ENCODE peak calls at places on chromosomes 7 and 10, in five cellular contexts. One of them, this sample, is unnamed.

GRCh38 chr7:13903997-13904396 is 85.5 kb downstream of the ETV1 start:
- DNase-seq in stimulated activated CD8-positive, alpha-beta memory T cell treated with anti-CD3 and anti-CD28 coated beads, Interleukin-4, amount 100 ng/mL, for 48 hours: no peak
- DNase-seq in kidney: no peak
- DNase-seq in T-helper 1 cell: no peak
- DNase-seq in NCI-H2227 treated with DMSO at 0.1 percent for 48 hours: no peak
- DNase-seq in this sample: no peak

GRCh38 chr10:94131885-94132284 is 138.2 kb downstream of the PLCE1 start:
- DNase-seq in stimulated activated CD8-positive, alpha-beta memory T cell treated with anti-CD3 and anti-CD28 coated beads, Interleukin-4, amount 100 ng/mL, for 48 hours: no peak
- DNase-seq in kidney: no peak
- DNase-seq in T-helper 1 cell: no peak
- DNase-seq in NCI-H2227 treated with DMSO at 0.1 percent for 48 hours: no peak
- DNase-seq in this sample: no peak

GRCh38 chr7:73342645-73343044 is 14.7 kb downstream of the FKBP6 start:
- DNase-seq in stimulated activated CD8-positive, alpha-beta memory T cell treated with anti-CD3 and anti-CD28 coated beads, Interleukin-4, amount 100 ng/mL, for 48 hours: no peak
- DNase-seq in kidney: no peak
- DNase-seq in T-helper 1 cell: no peak
- DNase-seq in NCI-H2227 treated with DMSO at 0.1 percent for 48 hours: no peak
- DNase-seq in this sample: no peak

GRCh38 chr7:116781584-116781983 is 80.8 kb upstream of the CAPZA2 start:
- DNase-seq in stimulated activated CD8-positive, alpha-beta memory T cell treated with anti-CD3 and anti-CD28 coated beads, Interleukin-4, amount 100 ng/mL, for 48 hours: no peak
- DNase-seq in kidney: no peak
- DNase-seq in T-helper 1 cell: no peak
- DNase-seq in NCI-H2227 treated with DMSO at 0.1 percent for 48 hours: no peak
- DNase-seq in this sample: no peak

GRCh38 chr10:114245128-114245791 is 6.2 kb downstream of the VWA2 start:
- DNase-seq in stimulated activated CD8-positive, alpha-beta memory T cell treated with anti-CD3 and anti-CD28 coated beads, Interleukin-4, amount 100 ng/mL, for 48 hours: no peak
- DNase-seq in kidney: no peak
- DNase-seq in T-helper 1 cell: no peak
- DNase-seq in NCI-H2227 treated with DMSO at 0.1 percent for 48 hours: no peak
- DNase-seq in this sample: no peak

GRCh38 chr7:45088821-45089313 is at the start of gene NACAD:
- DNase-seq in stimulated activated CD8-positive, alpha-beta memory T cell treated with anti-CD3 and anti-CD28 coated beads, Interleukin-4, amount 100 ng/mL, for 48 hours: no peak
- DNase-seq in kidney: no peak
- DNase-seq in T-helper 1 cell: no peak
- DNase-seq in NCI-H2227 treated with DMSO at 0.1 percent for 48 hours: no peak
- DNase-seq in this sample: no peak

GRCh38 chr7:151272410-151272809 is 23.9 kb upstream of the SMARCD3 start:
- DNase-seq in stimulated activated CD8-positive, alpha-beta memory T cell treated with anti-CD3 and anti-CD28 coated beads, Interleukin-4, amount 100 ng/mL, for 48 hours: no peak
- DNase-seq in kidney: no peak
- DNase-seq in T-helper 1 cell: no peak
- DNase-seq in NCI-H2227 treated with DMSO at 0.1 percent for 48 hours: no peak
- DNase-seq in this sample: no peak

GRCh38 chr10:11305825-11306601 is 288.3 kb downstream of the CELF2 start:
- DNase-seq in stimulated activated CD8-positive, alpha-beta memory T cell treated with anti-CD3 and anti-CD28 coated beads, Interleukin-4, amount 100 ng/mL, for 48 hours: no peak
- DNase-seq in kidney: no peak
- DNase-seq in T-helper 1 cell: no peak
- DNase-seq in NCI-H2227 treated with DMSO at 0.1 percent for 48 hours: no peak
- DNase-seq in this sample: no peak

GRCh38 chr10:60008816-60009215 is 102.5 kb upstream of the CCDC6 start:
- DNase-seq in stimulated activated CD8-positive, alpha-beta memory T cell treated with anti-CD3 and anti-CD28 coated beads, Interleukin-4, amount 100 ng/mL, for 48 hours: no peak
- DNase-seq in kidney: no peak
- DNase-seq in T-helper 1 cell: no peak
- DNase-seq in NCI-H2227 treated with DMSO at 0.1 percent for 48 hours: no peak
- DNase-seq in this sample: no peak

GRCh38 chr7:69108041-69108440 is 490.2 kb upstream of the AUTS2 start:
- DNase-seq in stimulated activated CD8-positive, alpha-beta memory T cell treated with anti-CD3 and anti-CD28 coated beads, Interleukin-4, amount 100 ng/mL, for 48 hours: no peak
- DNase-seq in kidney: no peak
- DNase-seq in T-helper 1 cell: no peak
- DNase-seq in NCI-H2227 treated with DMSO at 0.1 percent for 48 hours: no peak
- DNase-seq in this sample: no peak

GRCh38 chr7:157676001-157676400 is 339.2 kb downstream of the DNAJB6 start:
- DNase-seq in stimulated activated CD8-positive, alpha-beta memory T cell treated with anti-CD3 and anti-CD28 coated beads, Interleukin-4, amount 100 ng/mL, for 48 hours: peak
- DNase-seq in kidney: peak
- DNase-seq in T-helper 1 cell: no peak
- DNase-seq in NCI-H2227 treated with DMSO at 0.1 percent for 48 hours: no peak
- DNase-seq in this sample: no peak

GRCh38 chr10:110512461-110513187 is 14.9 kb downstream of the DUSP5 start:
- DNase-seq in stimulated activated CD8-positive, alpha-beta memory T cell treated with anti-CD3 and anti-CD28 coated beads, Interleukin-4, amount 100 ng/mL, for 48 hours: peak
- DNase-seq in kidney: no peak
- DNase-seq in T-helper 1 cell: no peak
- DNase-seq in NCI-H2227 treated with DMSO at 0.1 percent for 48 hours: no peak
- DNase-seq in this sample: no peak

GRCh38 chr7:471866-472639 is 47.6 kb downstream of the PDGFA start:
- DNase-seq in stimulated activated CD8-positive, alpha-beta memory T cell treated with anti-CD3 and anti-CD28 coated beads, Interleukin-4, amount 100 ng/mL, for 48 hours: no peak
- DNase-seq in kidney: peak
- DNase-seq in T-helper 1 cell: peak
- DNase-seq in NCI-H2227 treated with DMSO at 0.1 percent for 48 hours: no peak
- DNase-seq in this sample: no peak

GRCh38 chr10:8137726-8138125 is 83.2 kb downstream of the GATA3 start:
- DNase-seq in stimulated activated CD8-positive, alpha-beta memory T cell treated with anti-CD3 and anti-CD28 coated beads, Interleukin-4, amount 100 ng/mL, for 48 hours: peak
- DNase-seq in kidney: no peak
- DNase-seq in T-helper 1 cell: no peak
- DNase-seq in NCI-H2227 treated with DMSO at 0.1 percent for 48 hours: no peak
- DNase-seq in this sample: no peak

GRCh38 chr7:1994931-1995330 is 237.8 kb downstream of the MAD1L1 start:
- DNase-seq in stimulated activated CD8-positive, alpha-beta memory T cell treated with anti-CD3 and anti-CD28 coated beads, Interleukin-4, amount 100 ng/mL, for 48 hours: no peak
- DNase-seq in kidney: peak
- DNase-seq in T-helper 1 cell: no peak
- DNase-seq in NCI-H2227 treated with DMSO at 0.1 percent for 48 hours: no peak
- DNase-seq in this sample: no peak

GRCh38 chr7:143487566-143487965 is 9.9 kb downstream of the TAS2R41 start:
- DNase-seq in stimulated activated CD8-positive, alpha-beta memory T cell treated with anti-CD3 and anti-CD28 coated beads, Interleukin-4, amount 100 ng/mL, for 48 hours: no peak
- DNase-seq in kidney: peak
- DNase-seq in T-helper 1 cell: no peak
- DNase-seq in NCI-H2227 treated with DMSO at 0.1 percent for 48 hours: no peak
- DNase-seq in this sample: no peak